ENCODE peak calls at places on chromosomes 16 and 17, in five cellular contexts. P, T, F, X and I are unnamed samples.

GRCh38 chr17:77892469-77893143 is 65.9 kb upstream of the TNRC6C start:
- DNase-seq in P (no peak), T (no peak), F (no peak), X (no peak), I (no peak)

GRCh38 chr16:14486520-14487303 is 143.3 kb downstream of the PARN start:
- DNase-seq in P (no peak), T (peak), F (no peak), X (peak), I (no peak)

GRCh38 chr16:87963400-87963799 is 12.2 kb downstream of the BANP start:
- DNase-seq in P (no peak), T (no peak), F (no peak), X (no peak), I (no peak)

GRCh38 chr16:29775742-29776408 is 2.2 kb upstream of the ZG16 start:
- DNase-seq in P (no peak), T (no peak), F (no peak), X (no peak), I (no peak)

GRCh38 chr16:19717781-19718623 is at the start of the genes IQCK and KNOP1:
- DNase-seq in P (peak), T (peak), F (peak), X (peak), I (peak)

GRCh38 chr16:74747716-74748041 is 26.9 kb downstream of the FA2H start:
- DNase-seq in P (no peak), T (no peak), F (no peak), X (no peak), I (no peak)

GRCh38 chr17:76735006-76735405 is 2.1 kb downstream of the SRSF2 start:
- DNase-seq in P (no peak), T (no peak), F (no peak), X (no peak), I (peak)

GRCh38 chr17:43755389-43755875 is 3.2 kb downstream of the SOST start:
- DNase-seq in P (no peak), T (no peak), F (no peak), X (no peak), I (no peak)

GRCh38 chr16:89413811-89414585 is 76.4 kb downstream of the ANKRD11 start:
- DNase-seq in P (no peak), T (no peak), F (no peak), X (no peak), I (no peak)